ENCODE peak calls at places on chromosomes 11 and 22, in nine cellular contexts. S, M, N, J, K, T, W, V and Y are unnamed samples.

GRCh38 chr11:9315078-9315688 is 790 bp upstream of the TMEM41B start:
- DNase-seq in S (no peak), M (no peak), N (no peak), J (peak), K (no peak), T (no peak), W (no peak), V (no peak), Y (no peak)

GRCh38 chr22:38238519-38239051 is 34.2 kb downstream of the TMEM184B start:
- DNase-seq in S (peak), M (peak), N (no peak), J (no peak), K (no peak), T (peak), W (no peak), V (peak), Y (peak)

GRCh38 chr11:95330332-95330731 is 99.3 kb upstream of the SESN3 start:
- DNase-seq in S (no peak), M (no peak), N (no peak), J (peak), K (no peak), T (no peak), W (no peak), V (no peak), Y (no peak)

GRCh38 chr11:28491431-28491830 is 383.2 kb downstream of the METTL15 start:
- DNase-seq in S (no peak), M (no peak), N (no peak), J (no peak), K (no peak), T (peak), W (no peak), V (peak), Y (no peak)

GRCh38 chr11:108569896-108570295 is 23.7 kb downstream of the EXPH5 start:
- DNase-seq in S (no peak), M (no peak), N (no peak), J (no peak), K (no peak), T (no peak), W (no peak), V (no peak), Y (no peak)

GRCh38 chr11:71221851-71222250 is 30.5 kb downstream of the SHANK2 start:
- DNase-seq in S (no peak), M (peak), N (no peak), J (no peak), K (no peak), T (no peak), W (no peak), V (no peak), Y (no peak)

GRCh38 chr11:10808553-10809372 is at the start of gene EIF4G2:
- DNase-seq in S (peak), M (peak), N (peak), J (peak), K (peak), T (peak), W (peak), V (peak), Y (peak)

GRCh38 chr22:48752451-48753380 is 1075.0 kb downstream of the BRD1 start:
- DNase-seq in S (no peak), M (peak), N (no peak), J (no peak), K (no peak), T (no peak), W (no peak), V (no peak), Y (no peak)

DNA sequence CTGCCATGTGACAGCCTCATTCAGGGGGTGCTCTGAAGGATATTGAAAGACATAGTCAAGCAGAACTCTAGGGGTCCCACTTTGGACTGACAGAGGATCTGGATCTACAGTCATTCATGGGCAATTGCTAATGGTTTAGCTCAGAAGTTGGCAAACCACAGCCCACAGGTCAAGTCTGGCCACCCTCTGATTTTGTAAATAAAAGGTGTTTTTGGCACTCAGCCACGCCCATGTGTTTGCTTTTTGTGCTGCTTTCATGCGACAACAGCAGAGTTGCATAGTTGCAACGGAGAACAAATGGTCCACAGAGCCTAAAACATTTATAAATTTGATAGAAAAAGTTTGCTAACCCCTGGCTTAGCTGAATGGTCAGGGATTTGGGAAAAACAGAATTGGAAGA is 41.7 kb downstream of the RPS6KA4 start:
- DNase-seq in S (peak), M (no peak), N (no peak), J (no peak), K (no peak), T (no peak), W (no peak), V (no peak), Y (no peak)
- H3K4me3 ChIP-seq in S (no peak), M (no peak), N (no peak), J (no peak), K (no peak), T (no peak), W (no peak), V (no peak), Y (no peak)

DNA sequence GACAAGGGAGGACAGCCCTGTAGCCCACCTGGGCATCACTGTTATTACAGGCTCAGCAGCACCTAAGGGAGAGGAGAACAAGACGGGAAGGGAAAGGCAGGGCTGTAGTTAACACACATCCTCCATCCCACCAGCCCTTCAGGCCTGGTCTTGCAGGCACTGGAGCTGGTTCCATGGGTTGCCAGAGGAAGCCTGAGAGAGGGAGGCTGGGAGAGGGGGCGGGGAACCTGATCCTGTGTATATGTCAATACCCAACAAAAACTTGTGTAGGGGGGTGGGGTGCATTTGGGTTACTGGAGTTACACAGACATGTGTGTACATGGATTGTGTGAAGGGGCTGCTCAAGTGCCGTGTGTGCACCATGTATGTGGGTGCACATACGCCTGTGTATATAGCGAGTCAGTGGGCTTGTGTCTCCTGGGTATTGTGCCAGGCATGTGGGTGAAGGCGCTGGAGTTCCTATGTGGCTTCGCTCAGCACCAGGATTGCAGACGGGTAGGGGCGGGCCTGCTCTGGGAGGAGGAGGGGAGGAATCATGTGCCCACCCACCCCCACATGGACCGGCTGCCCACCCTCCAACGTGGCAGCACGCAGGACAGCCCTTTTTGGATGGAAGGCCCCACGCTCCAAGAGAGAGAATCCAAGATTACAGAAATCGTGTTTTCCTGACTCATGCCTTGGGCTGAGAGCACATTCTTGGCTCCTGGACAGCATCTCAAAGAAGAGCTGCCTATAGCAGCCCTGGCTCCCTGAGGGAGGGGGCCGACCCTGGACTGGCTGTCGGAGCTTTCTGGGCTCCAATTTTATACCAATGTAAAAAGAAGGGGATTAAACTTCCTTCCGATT is 4.2 kb upstream of the SERPINH1 start:
- DNase-seq in S (no peak), M (peak), N (no peak), J (peak), K (no peak), T (peak), W (peak), V (peak), Y (peak)
- H3K4me3 ChIP-seq in S (no peak), M (peak), N (no peak), J (no peak), K (no peak), T (no peak), W (no peak), V (peak), Y (peak)

GRCh38 chr11:22192289-22192641 is 620 bp upstream of the ANO5 start:
- DNase-seq in S (no peak), M (no peak), N (no peak), J (no peak), K (peak), T (no peak), W (no peak), V (no peak), Y (no peak)

GRCh38 chr11:22192642-22193347 is at the start of gene ANO5:
- DNase-seq in S (no peak), M (peak), N (no peak), J (peak), K (peak), T (no peak), W (no peak), V (no peak), Y (no peak)

GRCh38 chr11:22193348-22194051 is 615 bp downstream of the ANO5 start:
- DNase-seq in S (no peak), M (peak), N (no peak), J (peak), K (peak), T (no peak), W (no peak), V (no peak), Y (no peak)

GRCh38 chr11:22197139-22197893 is 4.4 kb downstream of the ANO5 start:
- DNase-seq in S (no peak), M (no peak), N (no peak), J (no peak), K (no peak), T (no peak), W (no peak), V (no peak), Y (no peak)

GRCh38 chr11:22194907-22195306 is 2.0 kb downstream of the ANO5 start:
- DNase-seq in S (no peak), M (no peak), N (no peak), J (no peak), K (no peak), T (no peak), W (no peak), V (no peak), Y (no peak)
- H3K4me3 ChIP-seq in S (no peak), M (peak), N (no peak), J (no peak), K (no peak), T (no peak), W (no peak), V (no peak), Y (no peak)

GRCh38 chr11:68287419-68287818 is 15.6 kb upstream of the C11orf24 start:
- DNase-seq in S (no peak), M (no peak), N (no peak), J (no peak), K (no peak), T (no peak), W (no peak), V (no peak), Y (no peak)

GRCh38 chr11:68295271-68295670 is 17.1 kb upstream of the LRP5 start:
- DNase-seq in S (no peak), M (no peak), N (no peak), J (no peak), K (no peak), T (no peak), W (no peak), V (no peak), Y (no peak)

GRCh38 chr11:68289456-68289855 is 17.7 kb upstream of the C11orf24 start:
- DNase-seq in S (no peak), M (no peak), N (no peak), J (no peak), K (no peak), T (no peak), W (no peak), V (no peak), Y (no peak)
- H3K4me3 ChIP-seq in S (no peak), M (no peak), N (no peak), J (no peak), K (no peak), T (no peak), W (no peak), V (no peak), Y (no peak)

GRCh38 chr11:89176938-89177337 is 737 bp upstream of the TYR start:
- DNase-seq in S (no peak), M (no peak), N (no peak), J (no peak), K (no peak), T (no peak), W (no peak), V (no peak), Y (no peak)

GRCh38 chr11:89177691-89178231 is at the start of gene TYR:
- DNase-seq in S (no peak), M (no peak), N (no peak), J (no peak), K (no peak), T (no peak), W (no peak), V (no peak), Y (no peak)

GRCh38 chr11:89184021-89184420 is 6.3 kb downstream of the TYR start:
- DNase-seq in S (peak), M (no peak), N (no peak), J (no peak), K (no peak), T (no peak), W (no peak), V (no peak), Y (no peak)

GRCh38 chr11:89182773-89183172 is 5.1 kb downstream of the TYR start:
- DNase-seq in S (no peak), M (no peak), N (no peak), J (no peak), K (no peak), T (no peak), W (no peak), V (peak), Y (no peak)

GRCh38 chr11:89181111-89181510 is 3.4 kb downstream of the TYR start:
- DNase-seq in S (no peak), M (no peak), N (no peak), J (peak), K (no peak), T (no peak), W (no peak), V (peak), Y (no peak)
- H3K4me3 ChIP-seq in S (peak), M (no peak), N (no peak), J (no peak), K (no peak), T (no peak), W (no peak), V (no peak), Y (no peak)